ENCODE peak calls at places on chromosomes 7 and 10, in five cellular contexts. D, P, J, C and I are unnamed samples.

GRCh38 chr7:152735443-152736004 is 24.0 kb upstream of the ACTR3B start:
- DNase-seq in D (no peak), P (no peak), J (no peak), C (no peak), I (no peak)

GRCh38 chr10:78953124-78954008 is 115.4 kb upstream of the ZMIZ1 start:
- DNase-seq in D (no peak), P (no peak), J (no peak), C (no peak), I (no peak)

GRCh38 chr7:130446285-130446684 is 5.5 kb upstream of the CEP41 start:
- DNase-seq in D (no peak), P (no peak), J (no peak), C (no peak), I (peak)

GRCh38 chr7:22082553-22082885 is 136.8 kb upstream of the CDCA7L start:
- DNase-seq in D (no peak), P (no peak), J (no peak), C (no peak), I (no peak)

GRCh38 chr10:75987610-75988009 is 556.2 kb downstream of the LRMDA start:
- DNase-seq in D (peak), P (no peak), J (no peak), C (no peak), I (no peak)

GRCh38 chr10:3500408-3500856 is 284.6 kb downstream of the KLF6 start:
- DNase-seq in D (no peak), P (no peak), J (no peak), C (no peak), I (no peak)

GRCh38 chr10:85612378-85612775 is 754.2 kb downstream of the GRID1 start:
- DNase-seq in D (peak), P (peak), J (peak), C (no peak), I (peak)

GRCh38 chr10:124650820-124651401 is 93.3 kb downstream of the FAM53B start:
- DNase-seq in D (no peak), P (peak), J (peak), C (peak), I (peak)

GRCh38 chr10:80612261-80612660 is 74.6 kb downstream of the SH2D4B start:
- DNase-seq in D (no peak), P (no peak), J (no peak), C (no peak), I (no peak)

GRCh38 chr7:99244942-99245341 is 27.7 kb upstream of the MYH16 start:
- DNase-seq in D (no peak), P (no peak), J (no peak), C (no peak), I (no peak)

GRCh38 chr7:86929293-86930109 is 130.0 kb downstream of the ELAPOR2 start:
- DNase-seq in D (no peak), P (no peak), J (no peak), C (no peak), I (no peak)

GRCh38 chr7:46512901-46513431 is 591.9 kb upstream of the IGFBP3 start:
- DNase-seq in D (no peak), P (no peak), J (no peak), C (no peak), I (no peak)

GRCh38 chr7:25801214-25801613 is 350.8 kb upstream of the NFE2L3 start:
- DNase-seq in D (no peak), P (no peak), J (no peak), C (no peak), I (no peak)